ENCODE peak calls at places on chromosomes 16 and 17, in nine cellular contexts. V, I, A, P, N, Y, X, H and J are unnamed samples.

GRCh38 chr17:70168979-70169706 is at the start of gene KCNJ2:
- DNase-seq in H (no peak), Y (peak; percentile 63), V (peak; percentile 97), X (peak; percentile 9), A (peak; percentile 95), P (peak; percentile 94), N (no peak), I (peak; percentile 87), J (peak; percentile 9)

GRCh38 chr16:27190316-27190871 is 12.9 kb upstream of the KDM8 start:
- DNase-seq in I (no peak), X (no peak), A (no peak), V (no peak), P (no peak), Y (no peak), H (no peak), N (no peak), J (no peak)

GRCh38 chr17:58187675-58188074 is 4.9 kb upstream of the EPX start:
- DNase-seq in H (no peak), V (peak; percentile 17), I (no peak), Y (no peak), A (no peak), N (no peak), P (no peak), X (no peak), J (no peak)

GRCh38 chr16:49061315-49061714 is 220.3 kb downstream of the CBLN1 start:
- DNase-seq in A (no peak), H (no peak), I (no peak), N (no peak), V (no peak), Y (no peak), P (no peak), X (no peak), J (no peak)

GRCh38 chr16:89924925-89925307 is 1.8 kb downstream of the TUBB3 start:
- DNase-seq in H (no peak), Y (no peak), A (no peak), I (peak; percentile 22), P (no peak), X (no peak), V (no peak), N (no peak), J (no peak)

GRCh38 chr16:68436581-68436980 is 11.7 kb downstream of the SMPD3 start:
- DNase-seq in P (no peak), I (no peak), H (no peak), X (no peak), Y (no peak), A (no peak), N (peak; percentile 27), V (no peak), J (no peak)

GRCh38 chr16:69283851-69284250 is 27.3 kb upstream of the VPS4A start:
- DNase-seq in X (no peak), A (no peak), N (no peak), H (no peak), P (no peak), V (no peak), Y (no peak), I (no peak), J (no peak)

GRCh38 chr16:74201561-74201960 is 95.1 kb upstream of the PSMD7 start:
- DNase-seq in I (no peak), P (no peak), X (no peak), V (no peak), A (no peak), H (no peak), N (no peak), Y (no peak), J (no peak)

DNA sequence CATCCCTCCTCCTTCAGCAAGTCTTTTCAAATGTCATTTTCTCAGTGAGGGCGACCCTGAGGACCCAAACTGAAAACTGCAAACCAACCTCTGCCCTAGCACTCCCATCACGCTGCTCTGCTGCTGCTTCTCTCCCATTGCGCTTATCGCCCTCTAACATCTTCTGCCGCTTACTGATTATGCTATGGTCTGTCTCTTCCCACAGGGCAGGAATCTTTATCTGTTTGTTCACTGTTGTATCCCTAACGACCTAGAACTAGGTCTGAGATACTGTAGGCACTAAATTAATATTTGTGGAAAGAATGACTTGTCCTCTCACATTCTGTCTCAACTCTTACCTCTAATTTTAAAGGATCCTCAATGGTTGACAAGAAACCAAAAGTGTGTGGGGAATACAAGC is 12.5 kb downstream of the ZSCAN32 start:
- DNase-seq in V (no peak), H (no peak), I (no peak), P (no peak), Y (no peak), X (no peak), A (no peak), N (no peak), J (no peak)
- H3K9me3 ChIP-seq in V (peaks cover 6% of the 10 kb centered on the region), H (peaks cover 76% of the 10 kb centered on the region), I (peaks cover 10% of the 10 kb centered on the region), P (peaks cover 47% of the 10 kb centered on the region), Y (peaks cover 63% of the 10 kb centered on the region), X (peaks cover 80% of the 10 kb centered on the region), A (peaks cover 85% of the 10 kb centered on the region), N (peaks cover 11% of the 10 kb centered on the region), J (peaks cover 43% of the 10 kb centered on the region)

GRCh38 chr17:19265755-19266154 is 28.6 kb downstream of the EPN2 start:
- DNase-seq in P (no peak), V (no peak), X (no peak), Y (no peak), N (no peak), A (no peak), I (no peak), H (no peak), J (no peak)
- H3K9me3 ChIP-seq in P (no peaks in the 10 kb centered on the region), V (no peaks in the 10 kb centered on the region), X (no peaks in the 10 kb centered on the region), Y (no peaks in the 10 kb centered on the region), N (no peaks in the 10 kb centered on the region), A (no peaks in the 10 kb centered on the region), I (no peaks in the 10 kb centered on the region), H (no peaks in the 10 kb centered on the region), J (no peaks in the 10 kb centered on the region)

DNA sequence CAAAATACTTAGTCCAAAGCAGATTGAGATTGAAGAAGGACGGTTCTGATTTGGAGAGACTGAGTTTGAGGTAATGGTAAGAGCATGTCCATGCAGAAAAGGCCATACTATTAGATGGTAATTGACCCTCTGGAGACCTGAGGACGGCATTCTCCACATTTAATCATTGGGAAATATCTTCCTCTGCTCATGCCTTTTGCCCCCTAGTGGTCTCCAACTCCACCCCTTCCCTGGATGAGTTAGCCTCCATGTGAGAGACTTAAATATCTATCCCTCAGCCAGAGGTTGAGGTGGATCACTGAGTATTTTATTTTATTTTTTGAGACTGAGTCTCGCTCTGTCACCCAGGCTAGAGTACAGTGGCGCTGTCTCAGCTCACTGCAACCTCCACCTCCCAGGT is 10.4 kb upstream of the OR3A1 start:
- DNase-seq in H (no peak), A (no peak), N (no peak), P (no peak), Y (no peak), I (no peak), V (no peak), X (no peak), J (no peak)
- H3K9me3 ChIP-seq in H (no peaks in the 10 kb centered on the region), A (no peaks in the 10 kb centered on the region), N (no peaks in the 10 kb centered on the region), P (no peaks in the 10 kb centered on the region), Y (no peaks in the 10 kb centered on the region), I (no peaks in the 10 kb centered on the region), V (no peaks in the 10 kb centered on the region), X (no peaks in the 10 kb centered on the region), J (no peaks in the 10 kb centered on the region)

GRCh38 chr16:3304370-3304769 is 860 bp downstream of the TIGD7 start:
- DNase-seq in N (no peak), P (no peak), H (no peak), Y (no peak), V (no peak), X (no peak), I (peak; percentile 32), A (no peak), J (no peak)

GRCh38 chr16:3306078-3306477 is 781 bp downstream of the ZNF75A start:
- DNase-seq in N (no peak), X (no peak), I (no peak), P (no peak), Y (no peak), V (no peak), H (no peak), A (no peak), J (no peak)

DNA sequence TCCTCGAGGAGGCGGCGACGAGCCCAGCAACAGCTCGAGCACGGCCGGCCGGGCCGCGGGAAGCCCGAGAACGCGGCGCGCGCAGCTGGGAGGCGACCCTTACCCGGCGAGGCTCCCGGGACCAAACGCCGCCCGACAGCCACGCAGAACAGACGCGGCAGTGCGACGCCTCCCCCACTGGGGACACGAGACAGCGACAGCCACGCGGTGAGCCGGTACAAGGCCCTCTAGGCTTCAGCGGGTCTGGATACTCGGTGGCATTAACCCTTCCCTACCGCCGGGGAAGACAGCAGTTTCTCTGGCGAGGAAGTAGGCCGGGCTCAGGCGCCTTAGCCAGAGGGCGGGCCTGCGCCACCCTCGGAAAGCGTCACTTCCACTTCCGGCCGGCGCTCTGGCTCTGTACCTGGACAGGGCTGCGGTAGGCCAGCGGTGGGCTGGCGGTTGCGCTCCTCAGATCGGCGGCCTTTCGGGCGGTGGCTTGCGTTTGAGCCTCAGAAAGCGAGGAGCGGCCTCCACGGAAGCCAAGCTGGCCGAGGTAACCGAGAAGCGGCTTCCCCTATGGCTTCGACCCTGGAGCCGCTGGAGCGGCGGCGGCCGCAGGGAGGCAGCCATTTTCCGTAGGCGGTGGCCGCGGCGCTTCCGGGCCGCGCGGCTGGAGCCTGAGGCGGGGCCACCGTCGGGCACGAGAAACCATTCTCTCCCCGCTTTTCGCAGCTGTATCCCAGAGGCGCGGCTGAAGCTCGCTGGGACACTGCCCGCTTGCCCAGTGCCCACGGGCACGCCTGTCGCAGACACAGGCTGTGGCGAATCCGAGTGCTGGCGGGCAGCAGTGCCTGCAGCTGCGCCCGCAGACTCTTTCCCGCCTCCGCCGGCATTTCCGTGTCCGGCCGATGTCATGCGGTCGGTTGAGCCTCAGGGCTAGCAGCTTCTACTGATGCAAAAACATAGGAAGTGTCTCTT is at the start of the genes TIGD7 and ZNF75A:
- DNase-seq in A (peak; percentile 93), H (peak; percentile 83), V (peak; percentile 90), Y (peak; percentile 62), N (peak; percentile 70), X (peak; percentile 42), P (peak; percentile 96), I (peak; percentile 96), J (peak; percentile 67)
- H3K9me3 ChIP-seq in A (peaks cover 58% of the 10 kb centered on the region), H (peaks cover 43% of the 10 kb centered on the region), V (peaks cover 14% of the 10 kb centered on the region), Y (peaks cover 62% of the 10 kb centered on the region), N (peaks cover 5% of the 10 kb centered on the region), X (peaks cover 53% of the 10 kb centered on the region), P (peaks cover 59% of the 10 kb centered on the region), I (peaks cover 9% of the 10 kb centered on the region), J (peaks cover 16% of the 10 kb centered on the region)